ENCODE peak calls at places on chromosomes 7 and 10, in eight cellular contexts. L is astrocyte of the spinal cord, B is right lobe of liver, Q is IMR-90, Y is AG08395, K is substantia nigra, R is anterior cingulate cortex, S is GM03348. X is an unnamed sample.

GRCh38 chr7:143382791-143383641 is 1.9 kb downstream of the ZYX start:
- DNase-seq in S (peak; percentile 15), B (no peak), K (no peak), Y (no peak), R (no peak), Q (no peak), L (no peak), X (peak; percentile 76)

GRCh38 chr10:71975891-71976725 is 11.9 kb downstream of the CHST3 start:
- DNase-seq in L (peak; percentile 79), S (peak; percentile 76), Y (peak; percentile 80), R (no peak), B (peak; percentile 50), Q (peak; percentile 83), K (peak; percentile 63), X (peak; percentile 87)

GRCh38 chr7:92781117-92781720 is 55.2 kb downstream of the CDK6 start:
- DNase-seq in K (peak; percentile 7), L (no peak), Y (no peak), S (no peak), Q (no peak), R (no peak), B (peak; percentile 24), X (no peak)

GRCh38 chr7:46830-47140 is 145.6 kb upstream of the FAM20C start:
- DNase-seq in Q (no peak), Y (no peak), S (no peak), K (no peak), B (peak; percentile 7), R (no peak), L (no peak), X (peak; percentile 44)

GRCh38 chr10:127738512-127739424 is 1.8 kb downstream of the FOXI2 start:
- DNase-seq in L (no peak), Q (no peak), S (no peak), R (no peak), Y (no peak), B (no peak), K (no peak), X (no peak)

GRCh38 chr7:117347962-117348672 is 25.3 kb upstream of the WNT2 start:
- DNase-seq in Y (no peak), S (no peak), B (no peak), R (no peak), L (no peak), Q (no peak), K (no peak), X (no peak)

GRCh38 chr7:112156412-112156811 is 49.8 kb downstream of the DOCK4 start:
- DNase-seq in L (no peak), Y (no peak), R (no peak), K (no peak), Q (no peak), S (no peak), B (no peak), X (no peak)

GRCh38 chr7:50379082-50379481 is 71.1 kb downstream of the FIGNL1 start:
- DNase-seq in B (no peak), S (no peak), Q (no peak), K (no peak), R (no peak), L (no peak), Y (no peak), X (no peak)

GRCh38 chr7:2007526-2007925 is 225.2 kb downstream of the MAD1L1 start:
- DNase-seq in Q (no peak), L (no peak), S (no peak), Y (no peak), B (no peak), R (no peak), K (no peak), X (no peak)

GRCh38 chr7:38694326-38694725 is 63.2 kb upstream of the AMPH start:
- DNase-seq in R (no peak), Q (no peak), K (no peak), L (no peak), S (no peak), B (no peak), Y (no peak), X (no peak)

GRCh38 chr10:17426263-17426600 is 28.2 kb downstream of the ST8SIA6 start:
- DNase-seq in B (no peak), S (no peak), K (no peak), Q (no peak), R (no peak), L (no peak), Y (no peak), X (no peak)

GRCh38 chr10:114758331-114758730 is 63.2 kb upstream of the FHIP2A start:
- DNase-seq in B (no peak), Q (peak; percentile 21), R (no peak), S (no peak), Y (peak; percentile 25), L (no peak), K (no peak), X (no peak)

GRCh38 chr10:16698457-16698856 is 118.8 kb downstream of the RSU1 start:
- DNase-seq in K (no peak), Q (no peak), R (no peak), Y (no peak), S (no peak), L (no peak), B (no peak), X (no peak)

GRCh38 chr10:16612148-16612742 is 90.6 kb upstream of the C1QL3 start:
- DNase-seq in B (no peak), L (peak; percentile 41), K (no peak), R (no peak), Q (peak; percentile 46), S (peak; percentile 25), Y (peak; percentile 38), X (no peak)

GRCh38 chr10:44398747-44399477 is 14.0 kb upstream of the CXCL12 start:
- DNase-seq in Y (no peak), Q (no peak), L (no peak), S (no peak), R (no peak), K (no peak), B (no peak), X (peak; percentile 14)

GRCh38 chr7:30846378-30846777 is 65.3 kb upstream of the AQP1 start:
- DNase-seq in Y (no peak), B (no peak), R (no peak), S (no peak), Q (no peak), K (no peak), L (no peak), X (peak; percentile 31)

GRCh38 chr10:43687373-43687772 is 38.7 kb upstream of the ZNF32 start:
- DNase-seq in L (no peak), K (no peak), Y (no peak), Q (no peak), B (no peak), S (no peak), R (no peak), X (peak; percentile 55)

GRCh38 chr7:48962821-48963505 is 38.6 kb downstream of the CDC14C start:
- DNase-seq in K (no peak), R (no peak), Y (no peak), L (peak; percentile 18), Q (no peak), S (peak; percentile 39), B (no peak), X (no peak)

GRCh38 chr10:15571570-15571969 is 148.2 kb downstream of the ITGA8 start:
- DNase-seq in R (no peak), Y (peak; percentile 6), Q (peak; percentile 55), S (peak; percentile 16), B (peak; percentile 28), L (peak; percentile 71), K (no peak), X (peak; percentile 71)

GRCh38 chr10:133307776-133308430 is 769 bp downstream of the TUBGCP2 start:
- DNase-seq in B (peak; percentile 86), Y (peak; percentile 51), Q (peak; percentile 58), S (peak; percentile 61), L (peak; percentile 72), R (peak; percentile 45), K (no peak), X (peak; percentile 83)

GRCh38 chr10:16952610-16953009 is 135.4 kb upstream of the RSU1 start:
- DNase-seq in Q (no peak), S (no peak), R (no peak), K (no peak), Y (no peak), B (no peak), L (peak; percentile 16), X (no peak)

X was measured in aorta.